ENCODE peak calls at places on chromosomes 5 and 9, in eight cellular contexts. One of them, this sample, is unnamed. For H3K4me1, the result is how much of the 10 kb centered on the place peaks cover.

GRCh38 chr5:124745367-124746251 is 830 bp downstream of the ZNF608 start:
- DNase-seq in heart left ventricle: no peak
- DNase-seq in H1: no peak
- DNase-seq in IMR-90: peak
- DNase-seq in uterus: no peak
- DNase-seq in testis: no peak
- DNase-seq in spleen: no peak
- DNase-seq in HepG2: no peak
- DNase-seq in this sample: no peak

GRCh38 chr5:167156446-167156845 is 1135.0 kb upstream of the WWC1 start:
- DNase-seq in heart left ventricle: no peak
- DNase-seq in H1: no peak
- DNase-seq in IMR-90: no peak
- DNase-seq in uterus: no peak
- DNase-seq in testis: no peak
- DNase-seq in spleen: peak
- DNase-seq in HepG2: no peak
- DNase-seq in this sample: no peak

GRCh38 chr5:1255081-1255561 is 29.9 kb downstream of the SLC6A18 start:
- DNase-seq in heart left ventricle: no peak
- DNase-seq in H1: no peak
- DNase-seq in IMR-90: no peak
- DNase-seq in uterus: no peak
- DNase-seq in testis: no peak
- DNase-seq in spleen: no peak
- DNase-seq in HepG2: no peak
- DNase-seq in this sample: no peak

GRCh38 chr5:2902742-2903297 is 151.3 kb upstream of the IRX2 start:
- DNase-seq in heart left ventricle: no peak
- DNase-seq in H1: no peak
- DNase-seq in IMR-90: no peak
- DNase-seq in uterus: no peak
- DNase-seq in testis: no peak
- DNase-seq in spleen: no peak
- DNase-seq in HepG2: no peak
- DNase-seq in this sample: no peak

GRCh38 chr9:21995652-21996275 is 1.2 kb downstream of the CDKN2B-AS1 start:
- DNase-seq in heart left ventricle: peak
- DNase-seq in H1: no peak
- DNase-seq in IMR-90: peak
- DNase-seq in uterus: peak
- DNase-seq in testis: peak
- DNase-seq in spleen: peak
- DNase-seq in HepG2: no peak
- DNase-seq in this sample: peak

GRCh38 chr9:114932502-114932901 is 2.1 kb upstream of the TNFSF8 start:
- DNase-seq in heart left ventricle: no peak
- DNase-seq in H1: no peak
- DNase-seq in IMR-90: no peak
- DNase-seq in uterus: no peak
- DNase-seq in testis: no peak
- DNase-seq in spleen: no peak
- DNase-seq in HepG2: no peak
- DNase-seq in this sample: no peak

GRCh38 chr9:21812945-21813568 is 10.6 kb downstream of the MTAP start:
- DNase-seq in heart left ventricle: peak
- DNase-seq in H1: no peak
- DNase-seq in IMR-90: peak
- DNase-seq in uterus: peak
- DNase-seq in testis: peak
- DNase-seq in spleen: peak
- DNase-seq in HepG2: peak
- DNase-seq in this sample: peak

GRCh38 chr9:805151-805550 is 36.3 kb upstream of the DMRT1 start:
- DNase-seq in heart left ventricle: no peak
- DNase-seq in H1: no peak
- DNase-seq in IMR-90: no peak
- DNase-seq in uterus: no peak
- DNase-seq in testis: no peak
- DNase-seq in spleen: no peak
- DNase-seq in HepG2: no peak
- DNase-seq in this sample: no peak

GRCh38 chr9:20848490-20848889 is 164.4 kb downstream of the FOCAD start:
- DNase-seq in heart left ventricle: no peak
- DNase-seq in H1: no peak
- DNase-seq in IMR-90: peak
- DNase-seq in uterus: no peak
- DNase-seq in testis: no peak
- DNase-seq in spleen: no peak
- DNase-seq in HepG2: no peak
- DNase-seq in this sample: no peak

GRCh38 chr5:56229106-56229505 is 4.0 kb downstream of the ANKRD55 start:
- DNase-seq in heart left ventricle: no peak
- DNase-seq in H1: no peak
- DNase-seq in IMR-90: no peak
- DNase-seq in uterus: no peak
- DNase-seq in testis: no peak
- DNase-seq in spleen: no peak
- DNase-seq in HepG2: no peak
- DNase-seq in this sample: no peak

DNA sequence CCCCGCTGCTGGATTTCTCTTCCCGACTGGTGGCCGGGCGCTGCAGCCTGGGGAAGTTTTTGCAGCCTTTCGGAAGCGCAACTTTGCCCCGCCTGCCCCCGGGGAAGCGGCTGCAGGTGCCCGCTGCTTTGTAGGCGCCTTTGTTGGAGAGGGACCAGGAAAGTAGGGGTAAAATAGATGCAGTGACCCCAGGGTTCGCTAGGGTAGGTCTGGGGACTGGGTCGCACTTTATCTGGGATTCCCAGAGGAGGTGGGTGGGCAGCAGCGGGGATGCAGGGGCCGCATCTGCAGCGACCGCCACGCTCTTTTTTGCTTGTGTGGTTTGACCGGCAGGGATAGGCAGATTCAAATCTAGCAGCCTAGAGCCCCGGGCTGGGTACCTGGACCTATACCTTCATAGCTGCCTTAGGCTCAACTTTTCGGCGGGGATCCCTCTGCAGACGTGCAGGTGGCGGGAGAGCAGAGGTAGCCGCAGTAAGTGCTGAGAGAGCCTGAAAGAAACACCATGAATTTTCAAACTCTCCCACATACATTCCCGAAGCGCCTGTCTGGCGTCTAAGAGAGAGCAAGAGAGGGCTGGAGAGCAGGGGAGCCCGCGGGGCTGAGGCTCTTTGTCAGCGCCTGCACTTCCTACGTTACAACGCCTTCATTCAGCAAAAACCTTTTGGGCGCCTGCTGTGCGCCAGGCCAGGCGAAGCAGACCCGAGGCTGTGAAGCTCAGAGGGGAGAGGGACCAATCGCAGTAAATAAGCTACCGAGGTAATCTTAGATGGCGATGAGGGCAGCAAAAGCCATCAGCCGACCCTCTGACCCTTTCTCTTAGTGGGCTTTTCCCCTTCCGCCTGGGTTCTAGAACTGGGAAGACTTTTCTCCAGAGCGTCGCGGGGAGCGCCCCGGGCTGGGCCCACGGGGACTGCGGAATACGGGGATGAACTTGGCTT is 642 bp downstream of the SV2C start:
- DNase-seq in heart left ventricle: no peak
- DNase-seq in H1: no peak
- DNase-seq in IMR-90: no peak
- DNase-seq in uterus: no peak
- DNase-seq in testis: peak
- DNase-seq in spleen: peak
- DNase-seq in HepG2: no peak
- DNase-seq in this sample: no peak
- H3K4me3 ChIP-seq in heart left ventricle: peak
- H3K4me3 ChIP-seq in H1: peak
- H3K4me3 ChIP-seq in IMR-90: no peak
- H3K4me3 ChIP-seq in uterus: peak
- H3K4me3 ChIP-seq in testis: peak
- H3K4me3 ChIP-seq in spleen: peak
- H3K4me3 ChIP-seq in HepG2: no peak
- H3K4me3 ChIP-seq in this sample: no peak

GRCh38 chr5:141879941-141880738 is 1.9 kb upstream of the PCDH1 start:
- DNase-seq in heart left ventricle: no peak
- DNase-seq in H1: no peak
- DNase-seq in IMR-90: no peak
- DNase-seq in uterus: no peak
- DNase-seq in testis: peak
- DNase-seq in spleen: peak
- DNase-seq in HepG2: no peak
- DNase-seq in this sample: no peak
- H3K4me1 ChIP-seq in heart left ventricle: half or more
- H3K4me1 ChIP-seq in H1: half or more
- H3K4me1 ChIP-seq in IMR-90: under half
- H3K4me1 ChIP-seq in uterus: under half
- H3K4me1 ChIP-seq in testis: under half
- H3K4me1 ChIP-seq in spleen: under half
- H3K4me1 ChIP-seq in HepG2: under half
- H3K4me1 ChIP-seq in this sample: under half

DNA sequence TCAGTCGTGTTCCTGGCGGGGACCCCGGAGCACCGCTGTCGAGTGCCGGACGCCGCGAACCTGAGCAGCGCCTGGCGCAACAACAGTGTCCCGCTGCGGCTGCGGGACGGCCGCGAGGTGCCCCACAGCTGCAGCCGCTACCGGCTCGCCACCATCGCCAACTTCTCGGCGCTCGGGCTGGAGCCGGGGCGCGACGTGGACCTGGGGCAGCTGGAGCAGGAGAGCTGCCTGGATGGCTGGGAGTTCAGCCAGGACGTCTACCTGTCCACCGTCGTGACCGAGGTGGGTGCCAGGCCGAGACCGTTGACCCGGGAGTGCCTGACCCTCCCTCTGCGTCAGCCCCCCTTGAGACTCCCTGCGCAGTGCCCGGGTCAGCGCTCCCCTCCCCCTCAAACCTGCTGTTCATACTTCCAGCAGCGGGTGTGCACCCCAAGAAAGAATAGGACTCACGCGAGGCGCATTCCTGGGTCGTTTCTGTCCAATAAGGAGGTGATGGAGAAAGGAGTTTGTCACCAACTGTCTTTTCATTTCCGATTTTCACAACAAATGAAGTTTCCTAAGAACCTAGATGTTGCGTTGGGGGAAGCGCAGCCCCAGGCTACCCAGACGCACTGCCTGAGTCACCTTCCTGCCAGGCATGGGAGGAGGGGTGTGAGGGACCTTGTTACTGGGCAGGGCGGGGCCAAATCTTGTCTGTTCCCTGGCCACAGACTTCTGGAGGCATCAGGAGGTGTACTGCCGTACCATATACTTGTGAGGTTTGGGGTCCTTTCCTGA is 722 bp downstream of the SLC22A4 start:
- DNase-seq in heart left ventricle: peak
- DNase-seq in H1: no peak
- DNase-seq in IMR-90: peak
- DNase-seq in uterus: peak
- DNase-seq in testis: peak
- DNase-seq in spleen: peak
- DNase-seq in HepG2: no peak
- DNase-seq in this sample: peak
- TF ChIP-seq POLR2A in heart left ventricle: no peak
- TF ChIP-seq POLR2A in H1: no peak
- TF ChIP-seq POLR2A in IMR-90: peak
- TF ChIP-seq POLR2A in uterus: peak
- TF ChIP-seq POLR2A in testis: no peak
- TF ChIP-seq POLR2A in spleen: no peak
- TF ChIP-seq POLR2A in HepG2: no peak
- TF ChIP-seq POLR2A in this sample: no peak

DNA sequence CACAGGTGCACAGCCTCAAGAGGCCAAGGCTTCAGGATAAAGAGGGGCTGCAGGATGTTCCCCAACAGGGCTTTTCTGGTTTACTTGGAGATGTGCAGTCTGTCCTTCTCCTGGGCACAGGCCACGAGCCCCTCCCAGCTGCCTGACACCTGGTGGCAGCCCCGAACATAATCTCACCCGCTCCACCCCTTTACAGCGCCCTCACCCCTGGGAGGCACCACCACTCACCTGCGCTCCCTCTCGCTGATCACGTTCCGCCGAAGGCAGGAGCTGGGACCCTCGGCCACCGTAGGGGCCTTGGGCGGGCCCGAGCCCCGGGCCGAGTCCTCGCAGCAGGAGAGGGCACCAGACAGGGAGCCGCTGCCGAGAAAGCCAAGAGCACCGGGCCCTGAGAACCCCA is 514 bp downstream of the SOHLH1 start:
- DNase-seq in heart left ventricle: no peak
- DNase-seq in H1: no peak
- DNase-seq in IMR-90: no peak
- DNase-seq in uterus: no peak
- DNase-seq in testis: no peak
- DNase-seq in spleen: no peak
- DNase-seq in HepG2: no peak
- DNase-seq in this sample: no peak
- H3K4me3 ChIP-seq in heart left ventricle: no peak
- H3K4me3 ChIP-seq in H1: no peak
- H3K4me3 ChIP-seq in IMR-90: no peak
- H3K4me3 ChIP-seq in uterus: no peak
- H3K4me3 ChIP-seq in testis: no peak
- H3K4me3 ChIP-seq in spleen: no peak
- H3K4me3 ChIP-seq in HepG2: no peak
- H3K4me3 ChIP-seq in this sample: no peak

DNA sequence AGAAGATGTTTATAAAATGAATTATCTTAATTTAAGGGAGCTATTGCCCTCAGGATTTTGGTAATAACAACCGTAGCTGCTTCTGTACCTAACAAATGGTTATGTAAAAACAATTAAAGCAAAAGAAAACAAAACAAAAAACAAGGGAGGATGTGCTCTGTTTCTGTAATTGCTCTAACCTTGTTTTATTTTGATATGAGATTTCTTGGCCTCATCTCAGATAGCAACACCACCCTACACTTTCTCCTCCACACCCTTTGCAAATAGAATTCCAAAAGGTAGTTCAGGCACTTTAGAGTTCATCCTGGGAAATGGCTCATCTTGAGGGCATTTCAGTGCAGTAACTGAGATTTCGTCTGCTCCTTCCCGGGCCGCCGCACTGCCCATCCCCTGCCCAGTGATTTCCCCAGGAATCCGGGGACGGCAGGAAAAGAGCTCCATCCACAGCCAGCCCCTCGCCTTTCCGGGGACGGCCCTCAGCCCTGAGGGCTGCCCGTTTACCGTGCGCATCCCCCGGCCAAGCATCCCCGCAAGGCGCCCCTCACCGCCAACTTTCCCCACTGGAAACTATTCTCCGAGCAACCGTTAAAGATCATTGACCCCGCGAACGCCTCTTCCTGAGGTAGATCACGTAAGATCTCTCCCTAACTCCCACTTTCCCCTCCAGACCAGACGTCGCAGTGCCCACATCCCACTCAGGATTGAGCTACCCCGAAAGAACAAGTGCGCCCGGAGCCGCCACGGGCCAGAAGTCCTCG is 1.2 kb downstream of the FNBP1 start:
- DNase-seq in heart left ventricle: peak
- DNase-seq in H1: no peak
- DNase-seq in IMR-90: peak
- DNase-seq in uterus: peak
- DNase-seq in testis: peak
- DNase-seq in spleen: peak
- DNase-seq in HepG2: no peak
- DNase-seq in this sample: peak
- H3K4me1 ChIP-seq in heart left ventricle: under half
- H3K4me1 ChIP-seq in H1: under half
- H3K4me1 ChIP-seq in IMR-90: under half
- H3K4me1 ChIP-seq in uterus: under half
- H3K4me1 ChIP-seq in testis: under half
- H3K4me1 ChIP-seq in spleen: under half
- H3K4me1 ChIP-seq in HepG2: half or more
- H3K4me1 ChIP-seq in this sample: under half